ENCODE peak calls at places on chromosomes 5 and 9, in four cellular contexts. F is heart left ventricle, L is K562, N is WTC11. V is an unnamed sample.

GRCh38 chr5:135456238-135457099 is 4.3 kb upstream of the TIFAB start:
- DNase-seq in F (peak), L (peak), N (peak), V (no peak)

GRCh38 chr5:79036769-79037168 is 32.7 kb downstream of the DMGDH start:
- DNase-seq in F (no peak), L (no peak), N (no peak), V (no peak)

GRCh38 chr5:146751781-146752401 is 126.7 kb downstream of the PPP2R2B start:
- DNase-seq in F (no peak), L (no peak), N (no peak), V (no peak)

GRCh38 chr5:78574731-78575161 is 73.8 kb downstream of the LHFPL2 start:
- DNase-seq in F (peak), L (no peak), N (no peak), V (no peak)

GRCh38 chr9:19155106-19155999 is 28.1 kb upstream of the PLIN2 start:
- DNase-seq in F (no peak), L (peak), N (no peak), V (no peak)

GRCh38 chr9:135605238-135605781 is 34.0 kb downstream of the GLT6D1 start:
- DNase-seq in F (peak), L (no peak), N (no peak), V (no peak)

GRCh38 chr9:134960701-134961181 is 43.0 kb upstream of the FCN1 start:
- DNase-seq in F (no peak), L (no peak), N (peak), V (no peak)

GRCh38 chr9:113707953-113708695 is 168.0 kb upstream of the ZNF618 start:
- DNase-seq in F (no peak), L (no peak), N (no peak), V (no peak)

GRCh38 chr5:113183694-113184093 is 207.1 kb downstream of the DCP2 start:
- DNase-seq in F (no peak), L (no peak), N (no peak), V (no peak)

GRCh38 chr5:119070578-119070827 is 384 bp upstream of the DMXL1 start:
- DNase-seq in F (no peak), L (no peak), N (no peak), V (no peak)

GRCh38 chr5:131379723-131380122 is 115.9 kb downstream of the CDC42SE2 start:
- DNase-seq in F (no peak), L (no peak), N (no peak), V (peak)

GRCh38 chr5:153461341-153461740 is 29.1 kb upstream of the GRIA1 start:
- DNase-seq in F (no peak), L (no peak), N (no peak), V (no peak)

GRCh38 chr9:96382175-96382574 is 1.3 kb downstream of the SLC35D2 start:
- DNase-seq in F (no peak), L (no peak), N (no peak), V (no peak)

GRCh38 chr5:143685416-143685815 is 126.5 kb upstream of the HMHB1 start:
- DNase-seq in F (no peak), L (no peak), N (no peak), V (no peak)
- TF ChIP-seq CTCF in F (peak), L (peak), N (no peak), V (no peak)

GRCh38 chr5:142982821-142983200 is 212.6 kb downstream of the ARHGAP26 start:
- DNase-seq in F (no peak), L (no peak), N (peak), V (no peak)
- TF ChIP-seq CTCF in F (no peak), L (peak), N (no peak), V (no peak)

GRCh38 chr9:133375116-133375723 is 640 bp downstream of the SURF4 start:
- DNase-seq in F (no peak), L (no peak), N (peak), V (no peak)
- TF ChIP-seq CTCF in F (no peak), L (peak), N (no peak), V (no peak)

GRCh38 chr5:68216737-68217231 is 1.2 kb downstream of the PIK3R1 start:
- DNase-seq in F (no peak), L (no peak), N (no peak), V (no peak)
- TF ChIP-seq CTCF in F (no peak), L (no peak), N (no peak), V (no peak)

DNA sequence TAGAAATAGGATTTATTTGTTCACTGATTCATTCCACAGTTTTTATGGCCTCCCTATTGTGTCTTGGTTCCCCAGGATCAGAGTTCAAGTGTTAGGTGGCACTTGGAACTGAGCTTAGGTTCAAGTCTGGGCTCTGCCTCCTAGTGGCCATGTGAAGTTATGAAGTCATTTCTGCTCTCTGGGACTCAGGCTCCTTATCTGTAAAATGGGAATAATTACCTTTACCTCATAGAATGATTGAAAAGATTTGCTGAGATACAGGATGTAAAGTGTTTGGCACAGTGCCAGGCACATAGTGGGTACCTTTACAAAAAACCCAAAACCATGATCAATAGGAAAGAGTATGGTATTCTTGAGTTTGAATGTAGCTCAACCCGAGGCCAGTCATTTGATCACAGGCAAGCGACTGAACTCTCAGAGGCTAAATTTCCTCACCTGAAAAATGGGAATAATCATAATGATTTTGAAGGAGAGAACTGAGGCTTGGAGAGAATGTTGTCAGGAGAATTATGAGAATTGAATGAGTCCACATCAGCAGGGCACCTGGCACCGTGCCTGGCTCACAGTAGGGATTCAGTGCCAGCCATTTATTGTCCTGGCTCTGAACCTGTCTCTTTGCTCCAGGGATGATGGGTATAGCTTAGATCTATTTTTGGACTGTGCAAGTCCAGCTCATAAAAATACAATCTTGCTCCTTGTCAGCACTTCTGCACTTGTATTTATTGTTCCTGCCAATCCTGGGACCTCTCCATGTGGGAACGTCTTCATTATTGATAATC is 10.7 kb downstream of the NSG2 start:
- DNase-seq in F (peak), L (no peak), N (no peak), V (no peak)
- TF ChIP-seq CTCF in F (no peak), L (no peak), N (no peak), V (no peak)

GRCh38 chr5:16735092-16735970 is 118.5 kb upstream of the RETREG1 start:
- DNase-seq in F (no peak), L (no peak), N (no peak), V (no peak)

GRCh38 chr5:16737620-16738364 is 121.0 kb upstream of the RETREG1 start:
- DNase-seq in F (no peak), L (no peak), N (peak), V (no peak)

GRCh38 chr5:16737173-16737572 is 120.4 kb upstream of the RETREG1 start:
- DNase-seq in F (no peak), L (no peak), N (no peak), V (no peak)

GRCh38 chr5:16736158-16736994 is 119.6 kb upstream of the RETREG1 start:
- DNase-seq in F (no peak), L (no peak), N (peak), V (no peak)

GRCh38 chr5:16733597-16733996 is 116.8 kb upstream of the RETREG1 start:
- DNase-seq in F (no peak), L (no peak), N (peak), V (no peak)
- TF ChIP-seq CTCF in F (no peak), L (no peak), N (no peak), V (no peak)

GRCh38 chr9:125467341-125467740 is 205.7 kb downstream of the GAPVD1 start:
- DNase-seq in F (no peak), L (no peak), N (no peak), V (no peak)

GRCh38 chr9:125472562-125472925 is 210.9 kb downstream of the GAPVD1 start:
- DNase-seq in F (no peak), L (no peak), N (no peak), V (no peak)

GRCh38 chr9:125472926-125473701 is 211.5 kb downstream of the GAPVD1 start:
- DNase-seq in F (peak), L (peak), N (peak), V (no peak)

GRCh38 chr9:125468646-125469045 is 207.0 kb downstream of the GAPVD1 start:
- DNase-seq in F (no peak), L (no peak), N (no peak), V (no peak)

GRCh38 chr9:125470767-125471580 is 209.3 kb downstream of the GAPVD1 start:
- DNase-seq in F (no peak), L (no peak), N (no peak), V (no peak)
- TF ChIP-seq CTCF in F (no peak), L (no peak), N (no peak), V (no peak)